ENCODE peak calls at places on chromosome 14, in seven cellular contexts. W is central memory CD4-positive, alpha-beta T cell; U is GM04504; C is effector CD4-positive, alpha-beta T cell; J is activated T-helper 9 cell treated with anti-CD3 and anti-CD28 coated beads, Interleukin-2, amount 50 U/mL, for 16 hours; S is heart left ventricle; I is GM13976. N is an unnamed sample.

GRCh38 chr14:79575032-79575431 is 636.3 kb downstream of the DIO2 start:
- DNase-seq in W (no peak), U (no peak), S (no peak), I (no peak), J (no peak), C (no peak), N (no peak)

GRCh38 chr14:53055003-53055402 is 98.1 kb downstream of the DDHD1 start:
- DNase-seq in J (no peak), I (peak; percentile 46), C (no peak), W (peak; percentile 22), U (peak; percentile 42), S (no peak), N (peak; percentile 17)

GRCh38 chr14:50109342-50109741 is 7.0 kb downstream of the VCPKMT start:
- DNase-seq in J (no peak), C (no peak), U (no peak), I (no peak), W (no peak), S (no peak), N (no peak)

GRCh38 chr14:92135269-92135668 is 13.5 kb downstream of the CPSF2 start:
- DNase-seq in I (peak; percentile 21), W (no peak), U (peak; percentile 15), S (no peak), C (no peak), J (no peak), N (no peak)

GRCh38 chr14:105484069-105484996 is 2.4 kb upstream of the CRIP1 start:
- DNase-seq in W (peak; percentile 75), S (peak; percentile 70), C (peak; percentile 56), J (no peak), U (no peak), I (no peak), N (no peak)

GRCh38 chr14:23910081-23910875 is 43.3 kb upstream of the DHRS4 start:
- DNase-seq in W (no peak), S (no peak), C (no peak), J (no peak), U (peak; percentile 67), I (peak; percentile 60), N (no peak)

GRCh38 chr14:78697341-78697740 is 527.2 kb downstream of the NRXN3 start:
- DNase-seq in J (no peak), I (no peak), S (no peak), W (no peak), C (no peak), U (peak; percentile 11), N (no peak)

GRCh38 chr14:102920273-102920997 is 2.0 kb upstream of the AMN start:
- DNase-seq in U (no peak), C (no peak), I (no peak), S (no peak), W (no peak), J (no peak), N (no peak)

GRCh38 chr14:58641509-58641908 is 3.7 kb downstream of the DACT1 start:
- DNase-seq in S (no peak), J (no peak), W (no peak), C (no peak), I (no peak), U (no peak), N (no peak)

GRCh38 chr14:95494456-95494855 is 22.0 kb downstream of the SYNE3 start:
- DNase-seq in W (no peak), S (no peak), C (no peak), I (no peak), J (no peak), U (no peak), N (no peak)

GRCh38 chr14:94309721-94310120 is 13.4 kb downstream of the SERPINA6 start:
- DNase-seq in S (no peak), J (no peak), U (no peak), I (no peak), W (no peak), C (no peak), N (no peak)

GRCh38 chr14:51228890-51229289 is 11.2 kb upstream of the TMX1 start:
- DNase-seq in I (no peak), U (no peak), S (no peak), J (no peak), W (no peak), C (no peak), N (no peak)

GRCh38 chr14:52078093-52078492 is 9.2 kb upstream of the NID2 start:
- DNase-seq in J (no peak), W (no peak), C (no peak), U (no peak), I (no peak), S (no peak), N (no peak)

GRCh38 chr14:51283402-51283825 is 43.4 kb downstream of the TMX1 start:
- DNase-seq in W (peak; percentile 26), J (no peak), S (no peak), C (no peak), U (peak; percentile 84), I (peak; percentile 42), N (peak; percentile 27)

GRCh38 chr14:68127166-68127565 is 307.6 kb downstream of the RAD51B start:
- DNase-seq in S (no peak), C (no peak), I (no peak), W (no peak), J (no peak), U (no peak), N (no peak)

GRCh38 chr14:77036484-77037337 is 8.2 kb upstream of the IRF2BPL start:
- DNase-seq in S (no peak), C (no peak), W (no peak), J (no peak), U (no peak), I (no peak), N (no peak)

GRCh38 chr14:68631691-68632590 is 160.9 kb downstream of the ZFP36L1 start:
- DNase-seq in S (no peak), J (no peak), U (no peak), C (no peak), I (no peak), W (no peak), N (no peak)

GRCh38 chr14:51939211-51939705 is 50.1 kb upstream of the RTRAF start:
- DNase-seq in W (no peak), J (no peak), S (no peak), I (no peak), U (no peak), C (no peak), N (no peak)

GRCh38 chr14:102196436-102197230 is 56.9 kb downstream of the WDR20 start:
- DNase-seq in I (no peak), C (no peak), J (no peak), S (no peak), W (no peak), U (no peak), N (no peak)

GRCh38 chr14:23358042-23358441 is 5.4 kb upstream of the SLC22A17 start:
- DNase-seq in W (no peak), U (no peak), C (no peak), J (no peak), I (peak; percentile 6), S (no peak), N (no peak)

GRCh38 chr14:37194698-37195097 is 3.0 kb upstream of the MIPOL1 start:
- DNase-seq in J (no peak), U (no peak), S (no peak), C (no peak), I (no peak), W (no peak), N (no peak)

GRCh38 chr14:104355101-104355691 is 216.8 kb downstream of the KIF26A start:
- DNase-seq in J (no peak), U (no peak), I (no peak), C (no peak), W (no peak), S (no peak), N (no peak)

GRCh38 chr14:74981833-74982232 is 20.9 kb upstream of the EIF2B2 start:
- DNase-seq in U (no peak), S (no peak), C (no peak), J (no peak), W (no peak), I (no peak), N (no peak)

GRCh38 chr14:79091381-79091963 is 921.3 kb downstream of the NRXN3 start:
- DNase-seq in J (no peak), W (no peak), U (no peak), S (no peak), I (no peak), C (no peak), N (no peak)